ENCODE peak calls at places on chromosome 17, in six cellular contexts. U, F, R, D, Q and J are unnamed samples. For H4K20me1, the result is how much of the 10 kb centered on the place peaks cover.

GRCh38 chr17:1203111-1203966 is 23.6 kb upstream of the ABR start:
- DNase-seq in U (peak), F (no peak), R (peak), D (no peak), Q (no peak), J (peak)

GRCh38 chr17:77086433-77087010 is 54.2 kb upstream of the SEC14L1 start:
- DNase-seq in U (peak), F (peak), R (peak), D (peak), Q (no peak), J (peak)

GRCh38 chr17:75183999-75184884 is 1.5 kb upstream of the SUMO2 start:
- DNase-seq in U (no peak), F (no peak), R (no peak), D (no peak), Q (no peak), J (no peak)

GRCh38 chr17:58112970-58113631 is 29.9 kb downstream of the DYNLL2 start:
- DNase-seq in U (peak), F (peak), R (peak), D (no peak), Q (peak), J (peak)

GRCh38 chr17:47995241-47995935 is 24.5 kb downstream of the CDK5RAP3 start:
- DNase-seq in U (no peak), F (no peak), R (no peak), D (no peak), Q (no peak), J (no peak)

GRCh38 chr17:6506679-6507231 is 49.6 kb downstream of the PITPNM3 start:
- DNase-seq in U (no peak), F (no peak), R (no peak), D (no peak), Q (no peak), J (no peak)

GRCh38 chr17:16470302-16470701 is 21.7 kb downstream of the LRRC75A start:
- DNase-seq in U (no peak), F (no peak), R (no peak), D (no peak), Q (no peak), J (peak)

GRCh38 chr17:71987634-71988033 is 133.2 kb upstream of the SOX9 start:
- DNase-seq in U (peak), F (no peak), R (no peak), D (no peak), Q (no peak), J (no peak)

GRCh38 chr17:57599271-57600045 is 145.6 kb downstream of the CCDC182 start:
- DNase-seq in U (no peak), F (no peak), R (no peak), D (no peak), Q (no peak), J (no peak)

GRCh38 chr17:74274060-74274702 is at the start of gene DNAI2:
- DNase-seq in U (no peak), F (no peak), R (peak), D (no peak), Q (no peak), J (peak)

GRCh38 chr17:39651908-39652634 is 13.1 kb upstream of the TCAP start:
- DNase-seq in U (no peak), F (no peak), R (no peak), D (no peak), Q (no peak), J (no peak)
- H4K20me1 ChIP-seq in U (under half), F (under half), R (under half), D (under half), Q (under half), J (under half)

GRCh38 chr17:80694085-80694991 is 149.7 kb downstream of the RPTOR start:
- DNase-seq in U (no peak), F (no peak), R (no peak), D (no peak), Q (no peak), J (no peak)
- TF ChIP-seq RFX5 in U (no peak), F (no peak), R (no peak), D (no peak), Q (no peak), J (no peak)

DNA sequence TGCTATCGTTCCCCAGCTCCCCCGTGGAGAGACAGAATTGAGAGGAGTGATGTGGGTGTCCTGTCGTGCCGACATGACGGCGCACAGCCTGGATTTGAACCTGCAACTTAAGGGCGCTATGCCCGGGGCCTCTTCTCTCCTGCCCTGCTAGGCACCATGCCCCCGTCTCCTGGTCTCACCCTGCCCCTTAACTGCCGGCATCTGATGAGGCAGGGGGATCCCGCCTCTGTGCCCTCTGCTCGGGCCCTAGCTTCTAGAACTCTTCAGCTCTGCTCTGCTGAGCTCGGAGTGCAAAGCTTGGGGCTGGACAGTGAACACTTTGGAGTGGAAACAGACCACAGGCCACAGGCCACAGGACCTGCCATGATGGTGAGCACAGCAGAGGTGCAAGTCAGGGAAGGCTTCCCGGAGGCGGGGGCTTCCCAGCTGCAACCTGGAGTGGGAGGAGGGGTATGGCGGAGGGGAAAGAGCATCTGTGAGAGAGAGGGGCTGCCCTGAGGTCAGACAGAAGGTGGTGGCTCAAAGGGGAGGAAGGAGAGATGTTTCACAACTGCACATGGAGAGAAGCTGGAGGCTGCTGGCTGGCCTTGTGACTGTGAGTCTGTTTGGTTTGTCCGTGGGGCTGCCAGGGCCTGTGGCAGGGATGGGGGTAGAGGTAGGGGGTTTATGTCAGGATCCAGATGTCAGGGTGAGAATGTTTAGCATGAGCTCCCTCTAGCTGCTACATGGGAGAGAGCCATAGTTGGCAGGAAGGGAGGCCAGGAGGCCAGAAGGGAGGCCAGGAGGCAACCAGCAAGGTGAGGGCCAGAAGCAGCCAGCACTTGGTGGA is 107.8 kb downstream of the CRLF3 start:
- DNase-seq in U (peak), F (no peak), R (no peak), D (no peak), Q (no peak), J (peak)
- H4K20me1 ChIP-seq in U (under half), F (under half), R (under half), D (under half), Q (under half), J (half or more)

DNA sequence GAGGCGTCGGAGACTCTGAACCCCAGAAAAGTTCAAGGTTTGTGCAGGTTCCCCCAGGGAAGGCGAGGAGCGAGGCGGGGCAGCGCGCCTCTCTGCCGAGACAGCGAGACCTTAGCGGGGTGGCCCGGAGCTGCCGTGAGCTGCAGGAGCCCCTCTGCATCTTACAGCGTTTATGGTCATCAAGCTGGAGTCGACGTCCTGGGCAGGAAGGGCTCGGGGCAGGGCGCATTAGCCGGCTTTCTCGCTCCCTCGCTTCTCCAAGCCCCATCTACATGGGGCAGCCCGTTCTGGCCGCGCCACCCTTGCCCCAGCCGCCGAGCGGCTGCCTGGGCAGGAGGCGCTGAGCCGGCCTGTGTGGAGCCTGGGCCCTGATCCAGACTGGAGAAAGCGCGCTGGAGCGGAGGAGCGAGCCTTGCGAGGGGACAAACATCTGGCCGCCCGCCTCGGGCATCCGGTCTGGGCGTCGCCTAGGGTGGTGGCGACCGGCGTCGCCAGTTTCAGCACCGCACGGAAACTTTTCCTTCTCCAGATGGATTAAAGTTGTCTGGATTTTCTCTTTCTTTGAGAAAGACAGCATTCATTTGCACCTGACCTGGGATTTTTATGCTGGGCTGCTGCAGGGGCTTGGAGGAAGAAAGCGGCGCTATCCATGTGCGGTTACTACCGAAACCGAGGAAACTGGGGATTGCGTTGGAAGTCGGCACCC is 750 bp downstream of the TMEM132E start:
- DNase-seq in U (no peak), F (no peak), R (no peak), D (no peak), Q (no peak), J (peak)
- TF ChIP-seq RFX5 in U (no peak), F (no peak), R (no peak), D (no peak), Q (no peak), J (no peak)

GRCh38 chr17:50636804-50637195 is 2.1 kb downstream of the ABCC3 start:
- DNase-seq in U (no peak), F (no peak), R (no peak), D (no peak), Q (no peak), J (peak)

GRCh38 chr17:50634915-50635719 is 436 bp downstream of the ABCC3 start:
- DNase-seq in U (no peak), F (no peak), R (no peak), D (no peak), Q (no peak), J (peak)

GRCh38 chr17:50635720-50636144 is 1.1 kb downstream of the ABCC3 start:
- DNase-seq in U (no peak), F (no peak), R (no peak), D (no peak), Q (no peak), J (peak)

GRCh38 chr17:50637829-50638571 is 3.3 kb downstream of the ABCC3 start:
- DNase-seq in U (no peak), F (no peak), R (no peak), D (no peak), Q (no peak), J (peak)

DNA sequence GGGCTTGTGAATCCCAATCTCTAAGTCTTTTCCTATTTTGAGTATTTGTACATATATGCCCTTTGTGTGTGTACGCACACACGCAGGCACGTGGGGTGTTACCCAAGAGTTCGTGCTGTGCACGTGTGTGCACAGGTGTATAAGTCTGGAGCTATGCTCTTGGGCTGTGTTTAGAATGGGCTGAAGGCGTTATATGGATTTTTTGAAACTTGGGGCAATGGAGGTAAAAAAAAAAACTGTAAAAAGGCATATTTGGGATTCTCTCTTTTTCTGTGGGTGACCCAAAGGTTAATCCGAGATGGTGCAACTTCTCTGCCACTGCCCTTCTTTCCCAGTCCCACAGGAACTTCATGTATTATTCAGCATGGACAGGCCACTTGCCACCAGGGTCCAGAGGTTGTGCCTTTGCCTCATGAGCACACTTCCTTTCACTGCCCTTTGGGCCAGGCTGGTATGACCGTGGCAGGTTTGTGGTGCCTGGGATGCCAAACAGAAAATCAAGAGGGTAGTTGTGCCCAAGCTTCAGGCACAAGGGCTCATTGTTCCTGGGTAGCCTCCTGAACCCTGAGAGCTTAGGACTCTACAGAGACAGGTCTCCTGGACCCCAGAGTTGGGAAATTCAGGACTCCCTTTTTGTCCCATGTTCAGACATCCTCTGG is 1.6 kb downstream of the ABCC3 start:
- DNase-seq in U (no peak), F (peak), R (no peak), D (no peak), Q (no peak), J (peak)
- H4K20me1 ChIP-seq in U (under half), F (under half), R (under half), D (under half), Q (under half), J (under half)

GRCh38 chr17:80424261-80424660 is 9.3 kb downstream of the ENDOV start:
- DNase-seq in U (no peak), F (no peak), R (no peak), D (no peak), Q (no peak), J (peak)
- TF ChIP-seq RFX5 in U (no peak), F (no peak), R (no peak), D (no peak), Q (no peak), J (no peak)